ENCODE peak calls at places on chromosomes 16 and 17, in four cellular contexts. U is activated CD4-positive, alpha-beta T cell treated with anti-CD3 and anti-CD28 coated beads, Interleukin-2, amount 10 ng/mL, durations not matched to agents 7 days and 5 days; H is activated T-cell treated with anti-CD3 and anti-CD28 coated beads, Interleukin-2, amount 50 U/mL, for 48 hours; V is kidney. I is an unnamed sample.

GRCh38 chr17:36717088-36717487 is 115.7 kb downstream of the MRM1 start:
- DNase-seq in U (no peak), V (no peak), H (no peak), I (no peak)

GRCh38 chr16:31145398-31145990 is 4.4 kb downstream of the PRSS36 start:
- DNase-seq in H (no peak), V (no peak), U (no peak), I (no peak)

GRCh38 chr16:15482068-15482747 is 47.8 kb downstream of the BMERB1 start:
- DNase-seq in U (no peak), V (peak), H (peak), I (peak)

GRCh38 chr17:63446218-63446980 is at the start of gene CYB561:
- DNase-seq in U (peak), H (peak), V (peak), I (peak)

GRCh38 chr16:87297918-87298631 is 19.1 kb downstream of the C16orf95 start:
- DNase-seq in H (peak), U (peak), V (no peak), I (peak)

GRCh38 chr17:62994931-62995330 is 28.9 kb downstream of the TANC2 start:
- DNase-seq in V (no peak), H (no peak), U (no peak), I (no peak)

GRCh38 chr16:83931556-83931955 is 21.5 kb upstream of the OSGIN1 start:
- DNase-seq in V (peak), U (no peak), H (no peak), I (no peak)

GRCh38 chr17:50149425-50150353 is 788 bp downstream of the PPP1R9B start:
- DNase-seq in H (peak), V (peak), U (peak), I (peak)

GRCh38 chr17:32285770-32286517 is 20.3 kb downstream of the RHBDL3 start:
- DNase-seq in U (no peak), V (no peak), H (no peak), I (no peak)

GRCh38 chr17:78486228-78486802 is 90.9 kb downstream of the DNAH17 start:
- DNase-seq in U (no peak), V (no peak), H (no peak), I (no peak)